ENCODE peak calls at places on chromosomes 6 and 20, in five cellular contexts. B is neuronal stem cell, H is H9, J is mesenchymal stem cell, A is H1. V is an unnamed sample.

GRCh38 chr6:42366011-42366705 is 85.6 kb downstream of the TRERF1 start:
- DNase-seq in A (no peak), H (no peak), B (no peak), J (no peak), V (no peak)

GRCh38 chr6:148140772-148141557 is 201.7 kb upstream of the SASH1 start:
- DNase-seq in H (no peak), A (no peak), B (no peak), J (no peak), V (no peak)

GRCh38 chr6:120816862-120817261 is 517.4 kb downstream of the TBC1D32 start:
- DNase-seq in J (no peak), H (no peak), A (no peak), B (no peak), V (no peak)

GRCh38 chr6:105733556-105734162 is 330.8 kb upstream of the PREP start:
- DNase-seq in B (no peak), H (no peak), A (no peak), J (peak; percentile 40), V (no peak)

GRCh38 chr6:562052-562676 is 94.7 kb downstream of the HUS1B start:
- DNase-seq in A (no peak), H (no peak), B (no peak), J (no peak), V (no peak)

GRCh38 chr20:32465092-32465900 is 107.2 kb downstream of the ASXL1 start:
- DNase-seq in B (no peak), A (no peak), J (peak; percentile 99), H (no peak), V (peak; percentile 11)

GRCh38 chr6:151148111-151148510 is 91.7 kb upstream of the AKAP12 start:
- DNase-seq in A (no peak), J (no peak), B (no peak), H (no peak), V (peak; percentile 90)

GRCh38 chr6:169536446-169537170 is 165.2 kb downstream of the WDR27 start:
- DNase-seq in A (no peak), H (no peak), J (peak; percentile 52), B (no peak), V (no peak)

GRCh38 chr6:35445691-35446090 is 6.4 kb upstream of the FANCE start:
- DNase-seq in B (no peak), J (no peak), H (no peak), A (no peak), V (no peak)

GRCh38 chr6:117451607-117452164 is 25.9 kb upstream of the ROS1 start:
- DNase-seq in J (peak; percentile 82), A (no peak), H (no peak), B (no peak), V (no peak)

GRCh38 chr6:117448011-117448410 is 22.3 kb upstream of the ROS1 start:
- DNase-seq in B (no peak), J (peak; percentile 8), A (no peak), H (no peak), V (no peak)

GRCh38 chr6:117446851-117447250 is 21.1 kb upstream of the ROS1 start:
- DNase-seq in A (no peak), H (no peak), B (no peak), J (no peak), V (no peak)

GRCh38 chr6:117448732-117449131 is 23.0 kb upstream of the ROS1 start:
- DNase-seq in H (no peak), J (peak; percentile 89), A (no peak), B (no peak), V (no peak)

DNA sequence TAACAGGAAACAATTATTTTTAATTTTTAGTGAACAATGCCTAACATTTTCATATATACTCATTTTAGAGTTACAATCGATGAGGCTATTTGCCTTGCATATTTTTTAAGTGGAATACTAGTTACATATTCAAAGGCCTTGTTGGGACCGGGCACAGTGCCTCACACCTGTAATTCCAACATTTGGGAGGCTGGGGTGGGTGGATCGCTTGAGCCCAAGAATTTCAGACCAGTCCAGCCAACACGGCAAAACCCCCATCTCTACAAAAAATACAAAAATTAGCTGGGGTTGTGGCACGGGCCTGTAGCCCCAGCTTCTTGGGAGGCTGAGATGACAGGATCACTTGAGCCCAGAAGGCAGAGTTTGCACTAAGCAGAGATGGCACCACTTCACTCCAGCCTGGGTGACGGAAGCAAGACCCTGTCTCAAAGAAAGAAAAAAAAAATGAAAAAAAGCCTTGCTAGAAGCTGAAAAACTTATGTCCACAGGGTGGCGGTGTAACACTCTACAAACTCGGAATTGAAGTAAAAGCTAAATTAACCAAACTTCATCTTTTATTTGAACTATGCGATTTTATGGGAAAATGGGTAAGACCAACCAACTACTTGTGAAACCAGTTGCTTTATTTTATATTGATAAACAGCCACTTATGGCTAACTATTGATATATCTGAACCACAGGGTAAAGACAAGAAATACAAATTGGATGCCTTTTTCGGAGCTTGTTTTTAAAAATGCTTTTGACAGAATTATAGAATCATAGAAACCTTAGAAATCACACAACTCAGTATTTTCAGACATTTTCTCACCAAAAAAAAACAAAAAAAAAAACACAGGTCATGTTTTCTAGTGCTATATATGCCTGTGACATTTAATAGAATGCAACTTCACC is 24.1 kb upstream of the ROS1 start:
- DNase-seq in J (peak; percentile 85), H (peak; percentile 46), B (peak; percentile 54), A (no peak), V (peak; percentile 84)
- H3K4me1 ChIP-seq in J (peaks cover 6% of the 10 kb centered on the region), H (no peaks in the 10 kb centered on the region), B (no peaks in the 10 kb centered on the region), A (peaks cover 7% of the 10 kb centered on the region), V (peaks cover 3% of the 10 kb centered on the region)

GRCh38 chr6:75094614-75095321 is 111.1 kb downstream of the COL12A1 start:
- DNase-seq in A (no peak), J (peak; percentile 80), H (no peak), B (no peak), V (no peak)
- H2AK5ac ChIP-seq in A (no peak overlapping the region), J (no peak overlapping the region), H (no peak overlapping the region), B (no peak overlapping the region), V (no peak overlapping the region)

GRCh38 chr6:142784344-142784743 is 160.6 kb downstream of the HIVEP2 start:
- DNase-seq in H (no peak), J (no peak), B (no peak), A (no peak), V (no peak)

GRCh38 chr6:142786476-142786875 is 158.5 kb downstream of the HIVEP2 start:
- DNase-seq in J (no peak), A (no peak), B (no peak), H (no peak), V (no peak)

GRCh38 chr6:142783499-142783898 is 161.5 kb downstream of the HIVEP2 start:
- DNase-seq in J (no peak), B (no peak), A (no peak), H (no peak), V (peak; percentile 78)

DNA sequence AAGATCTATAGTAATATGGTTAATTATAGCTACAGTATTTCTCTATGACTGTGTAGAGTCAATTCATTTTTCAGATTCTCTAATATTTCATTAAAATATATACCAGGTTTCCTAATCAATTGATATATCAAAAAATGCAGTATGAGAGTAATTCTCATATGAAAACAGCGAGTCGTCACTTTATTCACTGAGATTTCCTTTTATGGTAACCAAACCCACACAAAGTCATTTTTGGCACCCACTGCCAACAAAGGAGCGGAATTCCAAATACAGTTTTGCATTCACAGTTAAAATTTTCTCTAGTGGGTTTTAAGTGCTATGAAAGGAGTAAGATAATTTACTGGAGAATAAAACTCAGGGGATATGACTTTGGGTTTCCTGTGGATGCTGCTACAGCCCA is 163.9 kb downstream of the HIVEP2 start:
- DNase-seq in H (no peak), J (no peak), B (no peak), A (no peak), V (no peak)
- H2BK12ac ChIP-seq in H (no peak overlapping the region), J (no peak overlapping the region), B (no peak overlapping the region), A (no peak overlapping the region), V (no peak overlapping the region)

GRCh38 chr20:63054103-63054474 is 47.3 kb upstream of the BHLHE23 start:
- DNase-seq in J (no peak), B (no peak), H (no peak), A (no peak), V (no peak)
- H3K4me1 ChIP-seq in J (peaks cover 5% of the 10 kb centered on the region), B (peaks cover 18% of the 10 kb centered on the region), H (no peaks in the 10 kb centered on the region), A (no peaks in the 10 kb centered on the region), V (no peaks in the 10 kb centered on the region)

GRCh38 chr20:19697415-19697814 is 60.6 kb upstream of the RIN2 start:
- DNase-seq in B (no peak), H (no peak), J (no peak), A (no peak), V (no peak)

GRCh38 chr20:19696620-19697019 is 61.4 kb upstream of the RIN2 start:
- DNase-seq in A (no peak), J (no peak), B (no peak), H (no peak), V (no peak)

GRCh38 chr20:19693508-19693907 is 64.5 kb upstream of the RIN2 start:
- DNase-seq in J (no peak), B (no peak), A (no peak), H (no peak), V (no peak)

GRCh38 chr20:19692685-19693119 is 65.4 kb upstream of the RIN2 start:
- DNase-seq in A (peak; percentile 19), H (peak; percentile 58), B (peak; percentile 48), J (peak; percentile 43), V (peak; percentile 85)

GRCh38 chr20:19695081-19695480 is 63.0 kb upstream of the RIN2 start:
- DNase-seq in B (no peak), H (no peak), J (no peak), A (no peak), V (no peak)
- H2AK5ac ChIP-seq in B (no peak overlapping the region), H (no peak overlapping the region), J (peak overlapping the region; percentile 49), A (no peak overlapping the region), V (no peak overlapping the region)

GRCh38 chr6:27260836-27261375 is 13.4 kb downstream of the PRSS16 start:
- DNase-seq in J (no peak), B (no peak), H (no peak), A (no peak), V (peak; percentile 13)
- H2BK12ac ChIP-seq in J (no peak overlapping the region), B (no peak overlapping the region), H (no peak overlapping the region), A (no peak overlapping the region), V (no peak overlapping the region)